ENCODE peak calls at places on chromosomes 11 and 22, in four cellular contexts. T, S, I and P are unnamed samples.

GRCh38 chr11:34380696-34381095 is 22.9 kb upstream of the ABTB2 start:
- DNase-seq in I (peak; percentile 65), T (no peak), S (no peak), P (no peak)

GRCh38 chr11:104946907-104947306 is 21.5 kb downstream of the CASP4 start:
- DNase-seq in T (no peak), S (no peak), I (peak; percentile 45), P (no peak)

GRCh38 chr11:110919241-110919893 is 207.1 kb upstream of the ARHGAP20 start:
- DNase-seq in S (no peak), I (no peak), T (no peak), P (no peak)

GRCh38 chr11:77080643-77081210 is 14.0 kb downstream of the CAPN5 start:
- DNase-seq in S (no peak), T (no peak), I (no peak), P (no peak)

GRCh38 chr11:6572215-6572614 is 31.2 kb downstream of the RRP8 start:
- DNase-seq in S (no peak), T (no peak), I (no peak), P (no peak)

GRCh38 chr11:124872280-124872679 is 7.0 kb downstream of the ROBO3 start:
- DNase-seq in T (no peak), I (no peak), S (no peak), P (no peak)

GRCh38 chr11:36300651-36301050 is 4.6 kb downstream of the PRR5L start:
- DNase-seq in T (peak; percentile 58), I (no peak), S (peak; percentile 69), P (no peak)

GRCh38 chr11:46346886-46347636 is at the start of gene DGKZ:
- DNase-seq in I (peak; percentile 82), T (peak; percentile 88), S (peak; percentile 95), P (peak; percentile 99)

GRCh38 chr11:84607975-84608787 is 1019.0 kb downstream of the DLG2 start:
- DNase-seq in S (no peak), I (no peak), T (no peak), P (no peak)

GRCh38 chr22:24728790-24729637 is 45.5 kb downstream of the PIWIL3 start:
- DNase-seq in T (peak; percentile 66), S (no peak), I (no peak), P (no peak)

GRCh38 chr11:65903068-65903481 is 2.9 kb upstream of the FOSL1 start:
- DNase-seq in T (no peak), I (peak; percentile 90), S (no peak), P (no peak)

GRCh38 chr11:69677744-69678143 is 2.6 kb upstream of the LTO1 start:
- DNase-seq in I (no peak), S (no peak), T (no peak), P (no peak)

GRCh38 chr22:45201678-45202332 is 38.1 kb downstream of the NUP50 start:
- DNase-seq in T (no peak), I (peak; percentile 64), S (no peak), P (no peak)